ENCODE peak calls at places on chromosomes 13 and 19, in four cellular contexts. One of them, this sample, is unnamed.

GRCh38 chr13:64314286-64314685 is 2898.6 kb upstream of the PCDH20 start:
- DNase-seq in cardiac muscle cell: peak
- DNase-seq in T-helper 1 cell: no peak
- DNase-seq in CD8-positive, alpha-beta memory T cell: no peak
- DNase-seq in this sample: no peak

GRCh38 chr19:48623556-48624066 is 4.3 kb downstream of the SPHK2 start:
- DNase-seq in cardiac muscle cell: no peak
- DNase-seq in T-helper 1 cell: no peak
- DNase-seq in CD8-positive, alpha-beta memory T cell: no peak
- DNase-seq in this sample: no peak

GRCh38 chr13:54004026-54004699 is 975.5 kb downstream of the OLFM4 start:
- DNase-seq in cardiac muscle cell: no peak
- DNase-seq in T-helper 1 cell: no peak
- DNase-seq in CD8-positive, alpha-beta memory T cell: no peak
- DNase-seq in this sample: no peak

GRCh38 chr19:49058592-49058991 is 1.0 kb upstream of the CGB7 start:
- DNase-seq in cardiac muscle cell: peak
- DNase-seq in T-helper 1 cell: no peak
- DNase-seq in CD8-positive, alpha-beta memory T cell: no peak
- DNase-seq in this sample: no peak

GRCh38 chr13:28819046-28819747 is 942 bp upstream of the MTUS2 start:
- DNase-seq in cardiac muscle cell: peak
- DNase-seq in T-helper 1 cell: no peak
- DNase-seq in CD8-positive, alpha-beta memory T cell: no peak
- DNase-seq in this sample: no peak

GRCh38 chr13:41678320-41678719 is 221.0 kb downstream of the RGCC start:
- DNase-seq in cardiac muscle cell: peak
- DNase-seq in T-helper 1 cell: no peak
- DNase-seq in CD8-positive, alpha-beta memory T cell: no peak
- DNase-seq in this sample: no peak

GRCh38 chr13:43269037-43269476 is 245.7 kb downstream of the DNAJC15 start:
- DNase-seq in cardiac muscle cell: peak
- DNase-seq in T-helper 1 cell: no peak
- DNase-seq in CD8-positive, alpha-beta memory T cell: no peak
- DNase-seq in this sample: no peak

GRCh38 chr13:63409791-63410351 is 1994.2 kb upstream of the PCDH20 start:
- DNase-seq in cardiac muscle cell: no peak
- DNase-seq in T-helper 1 cell: no peak
- DNase-seq in CD8-positive, alpha-beta memory T cell: no peak
- DNase-seq in this sample: no peak

GRCh38 chr19:33468361-33469170 is 53.0 kb downstream of the PEPD start:
- DNase-seq in cardiac muscle cell: no peak
- DNase-seq in T-helper 1 cell: no peak
- DNase-seq in CD8-positive, alpha-beta memory T cell: no peak
- DNase-seq in this sample: no peak

GRCh38 chr19:32308436-32309077 is 36.9 kb upstream of the ZNF507 start:
- DNase-seq in cardiac muscle cell: peak
- DNase-seq in T-helper 1 cell: no peak
- DNase-seq in CD8-positive, alpha-beta memory T cell: no peak
- DNase-seq in this sample: no peak

GRCh38 chr13:85610024-85610423 is 189.2 kb downstream of the SLITRK6 start:
- DNase-seq in cardiac muscle cell: no peak
- DNase-seq in T-helper 1 cell: no peak
- DNase-seq in CD8-positive, alpha-beta memory T cell: no peak
- DNase-seq in this sample: no peak

GRCh38 chr19:33700408-33700757 is 78.6 kb downstream of the CHST8 start:
- DNase-seq in cardiac muscle cell: no peak
- DNase-seq in T-helper 1 cell: no peak
- DNase-seq in CD8-positive, alpha-beta memory T cell: no peak
- DNase-seq in this sample: no peak

GRCh38 chr19:41816761-41817160 is 20.4 kb downstream of the CEACAM3 start:
- DNase-seq in cardiac muscle cell: no peak
- DNase-seq in T-helper 1 cell: no peak
- DNase-seq in CD8-positive, alpha-beta memory T cell: no peak
- DNase-seq in this sample: no peak

This sample was measured in CD8-positive, alpha-beta T cell.